ENCODE peak calls at places on chromosomes 11 and 22, in ten cellular contexts. One of them, this sample, is unnamed.

GRCh38 chr11:121479355-121479754 is 26.6 kb upstream of the SORL1-AS1 start:
- DNase-seq in fibroblast of mammary gland: no peak
- DNase-seq in hepatic stellate cell: no peak
- DNase-seq in stimulated activated CD4-positive, alpha-beta T cell treated with anti-CD3 and anti-CD28 coated beads, Interleukin-4, amount 100 ng/mL, for 24 hours: no peak
- DNase-seq in kidney tubule cell: no peak
- DNase-seq in NCI-H2171: no peak
- DNase-seq in Calu3: no peak
- DNase-seq in EL: no peak
- DNase-seq in NCI-H345: no peak
- DNase-seq in midbrain: no peak
- DNase-seq in this sample: no peak

GRCh38 chr11:66956689-66957290 is 1.4 kb downstream of the PC start:
- DNase-seq in fibroblast of mammary gland: peak
- DNase-seq in hepatic stellate cell: peak
- DNase-seq in stimulated activated CD4-positive, alpha-beta T cell treated with anti-CD3 and anti-CD28 coated beads, Interleukin-4, amount 100 ng/mL, for 24 hours: no peak
- DNase-seq in kidney tubule cell: peak
- DNase-seq in NCI-H2171: no peak
- DNase-seq in Calu3: peak
- DNase-seq in EL: peak
- DNase-seq in NCI-H345: peak
- DNase-seq in midbrain: no peak
- DNase-seq in this sample: no peak

GRCh38 chr11:72223615-72224586 is 666 bp upstream of the INPPL1 start:
- DNase-seq in fibroblast of mammary gland: peak
- DNase-seq in hepatic stellate cell: peak
- DNase-seq in stimulated activated CD4-positive, alpha-beta T cell treated with anti-CD3 and anti-CD28 coated beads, Interleukin-4, amount 100 ng/mL, for 24 hours: peak
- DNase-seq in kidney tubule cell: peak
- DNase-seq in NCI-H2171: no peak
- DNase-seq in Calu3: peak
- DNase-seq in EL: peak
- DNase-seq in NCI-H345: peak
- DNase-seq in midbrain: peak
- DNase-seq in this sample: no peak

GRCh38 chr11:80163011-80163410 is 722.2 kb upstream of the TENM4 start:
- DNase-seq in fibroblast of mammary gland: no peak
- DNase-seq in hepatic stellate cell: no peak
- DNase-seq in stimulated activated CD4-positive, alpha-beta T cell treated with anti-CD3 and anti-CD28 coated beads, Interleukin-4, amount 100 ng/mL, for 24 hours: no peak
- DNase-seq in kidney tubule cell: peak
- DNase-seq in NCI-H2171: no peak
- DNase-seq in Calu3: no peak
- DNase-seq in EL: peak
- DNase-seq in NCI-H345: no peak
- DNase-seq in midbrain: no peak
- DNase-seq in this sample: no peak

GRCh38 chr22:44086759-44087158 is 62.7 kb downstream of the PARVB start:
- DNase-seq in fibroblast of mammary gland: no peak
- DNase-seq in hepatic stellate cell: no peak
- DNase-seq in stimulated activated CD4-positive, alpha-beta T cell treated with anti-CD3 and anti-CD28 coated beads, Interleukin-4, amount 100 ng/mL, for 24 hours: no peak
- DNase-seq in kidney tubule cell: no peak
- DNase-seq in NCI-H2171: no peak
- DNase-seq in Calu3: no peak
- DNase-seq in EL: no peak
- DNase-seq in NCI-H345: no peak
- DNase-seq in midbrain: no peak
- DNase-seq in this sample: no peak

GRCh38 chr22:30185129-30185528 is 61.4 kb downstream of the LIF start:
- DNase-seq in fibroblast of mammary gland: no peak
- DNase-seq in hepatic stellate cell: no peak
- DNase-seq in stimulated activated CD4-positive, alpha-beta T cell treated with anti-CD3 and anti-CD28 coated beads, Interleukin-4, amount 100 ng/mL, for 24 hours: peak
- DNase-seq in kidney tubule cell: peak
- DNase-seq in NCI-H2171: no peak
- DNase-seq in Calu3: no peak
- DNase-seq in EL: no peak
- DNase-seq in NCI-H345: no peak
- DNase-seq in midbrain: no peak
- DNase-seq in this sample: no peak

GRCh38 chr11:106990322-106990721 is 28.0 kb downstream of the GUCY1A2 start:
- DNase-seq in fibroblast of mammary gland: no peak
- DNase-seq in hepatic stellate cell: no peak
- DNase-seq in stimulated activated CD4-positive, alpha-beta T cell treated with anti-CD3 and anti-CD28 coated beads, Interleukin-4, amount 100 ng/mL, for 24 hours: no peak
- DNase-seq in kidney tubule cell: no peak
- DNase-seq in NCI-H2171: peak
- DNase-seq in Calu3: no peak
- DNase-seq in EL: no peak
- DNase-seq in NCI-H345: no peak
- DNase-seq in midbrain: no peak
- DNase-seq in this sample: peak

GRCh38 chr11:17991799-17992433 is 20.9 kb downstream of the SERGEF start:
- DNase-seq in fibroblast of mammary gland: peak
- DNase-seq in hepatic stellate cell: peak
- DNase-seq in stimulated activated CD4-positive, alpha-beta T cell treated with anti-CD3 and anti-CD28 coated beads, Interleukin-4, amount 100 ng/mL, for 24 hours: peak
- DNase-seq in kidney tubule cell: peak
- DNase-seq in NCI-H2171: no peak
- DNase-seq in Calu3: peak
- DNase-seq in EL: peak
- DNase-seq in NCI-H345: peak
- DNase-seq in midbrain: peak
- DNase-seq in this sample: no peak

GRCh38 chr11:118046051-118046963 is 30.6 kb upstream of the TMPRSS4 start:
- DNase-seq in fibroblast of mammary gland: no peak
- DNase-seq in hepatic stellate cell: no peak
- DNase-seq in stimulated activated CD4-positive, alpha-beta T cell treated with anti-CD3 and anti-CD28 coated beads, Interleukin-4, amount 100 ng/mL, for 24 hours: peak
- DNase-seq in kidney tubule cell: no peak
- DNase-seq in NCI-H2171: no peak
- DNase-seq in Calu3: no peak
- DNase-seq in EL: no peak
- DNase-seq in NCI-H345: no peak
- DNase-seq in midbrain: peak
- DNase-seq in this sample: no peak

This sample was measured in NCI-H1694.